ENCODE peak calls at places on chromosomes 11 and 22, in ten cellular contexts. L is RWPE1, S is H9, I is gastrocnemius medialis, C is NCI-H345, N is cardiac septum, K is AG08396, P is T-helper 2 cell, G is HCEC 1CT, J is sigmoid colon. W is an unnamed sample.

GRCh38 chr11:65872555-65873279 is at the start of gene EFEMP2:
- DNase-seq in L (no peak), S (no peak), I (no peak), C (no peak), N (no peak), K (peak), P (no peak), G (no peak), J (peak), W (no peak)

GRCh38 chr11:9089061-9089460 is 2.3 kb downstream of the SCUBE2 start:
- DNase-seq in L (no peak), S (no peak), I (no peak), C (no peak), N (no peak), K (no peak), P (no peak), G (no peak), J (no peak), W (no peak)

GRCh38 chr11:26028294-26028954 is 303.5 kb upstream of the ANO3 start:
- DNase-seq in L (peak), S (no peak), I (no peak), C (peak), N (no peak), K (peak), P (no peak), G (peak), J (no peak), W (no peak)

GRCh38 chr22:18952022-18952421 is 15.9 kb upstream of the PRODH start:
- DNase-seq in L (no peak), S (no peak), I (no peak), C (no peak), N (no peak), K (no peak), P (no peak), G (no peak), J (peak), W (no peak)

GRCh38 chr11:16981651-16982194 is 32.5 kb downstream of the PLEKHA7 start:
- DNase-seq in L (no peak), S (peak), I (no peak), C (no peak), N (no peak), K (peak), P (no peak), G (no peak), J (no peak), W (no peak)

GRCh38 chr11:8313504-8314090 is 49.9 kb upstream of the LMO1 start:
- DNase-seq in L (no peak), S (no peak), I (no peak), C (no peak), N (peak), K (no peak), P (no peak), G (no peak), J (peak), W (no peak)

GRCh38 chr22:36156515-36157419 is 3.8 kb downstream of the APOL3 start:
- DNase-seq in L (peak), S (peak), I (peak), C (no peak), N (peak), K (peak), P (peak), G (peak), J (peak), W (no peak)

GRCh38 chr11:115965754-115966504 is 461.7 kb upstream of the CADM1 start:
- DNase-seq in L (no peak), S (no peak), I (no peak), C (peak), N (no peak), K (no peak), P (no peak), G (no peak), J (no peak), W (no peak)

GRCh38 chr11:74319139-74319538 is 7.7 kb upstream of the P4HA3 start:
- DNase-seq in L (peak), S (no peak), I (no peak), C (no peak), N (no peak), K (peak), P (no peak), G (peak), J (no peak), W (no peak)

GRCh38 chr11:57653162-57653561 is 3.5 kb upstream of the YPEL4 start:
- DNase-seq in L (no peak), S (no peak), I (no peak), C (no peak), N (no peak), K (no peak), P (no peak), G (no peak), J (no peak), W (no peak)

GRCh38 chr11:110447897-110448522 is 18.3 kb downstream of the FDX1 start:
- DNase-seq in L (no peak), S (no peak), I (no peak), C (no peak), N (no peak), K (no peak), P (no peak), G (no peak), J (no peak), W (no peak)

GRCh38 chr11:929405-929804 is 3.7 kb downstream of the AP2A2 start:
- DNase-seq in L (no peak), S (no peak), I (no peak), C (no peak), N (no peak), K (no peak), P (no peak), G (no peak), J (no peak), W (no peak)

GRCh38 chr11:56876621-56877312 is 111.9 kb upstream of the OR5AK2 start:
- DNase-seq in L (peak), S (no peak), I (no peak), C (no peak), N (no peak), K (no peak), P (no peak), G (no peak), J (no peak), W (no peak)

GRCh38 chr22:31210830-31211503 is 1.1 kb upstream of the LIMK2 start:
- DNase-seq in L (no peak), S (no peak), I (peak), C (no peak), N (peak), K (no peak), P (no peak), G (no peak), J (no peak), W (no peak)

GRCh38 chr22:19149047-19149883 is 827 bp downstream of the GSC2 start:
- DNase-seq in L (no peak), S (peak), I (no peak), C (peak), N (no peak), K (no peak), P (peak), G (no peak), J (no peak), W (no peak)

GRCh38 chr22:28429711-28430110 is 249.9 kb downstream of the TTC28 start:
- DNase-seq in L (no peak), S (no peak), I (no peak), C (no peak), N (no peak), K (no peak), P (no peak), G (no peak), J (no peak), W (no peak)